ENCODE peak calls at places on chromosomes 12 and 14, in ten cellular contexts. N, F, Y, I, E, A, B, M, J and X are unnamed samples.

GRCh38 chr12:11756022-11756421 is 106.5 kb downstream of the ETV6 start:
- DNase-seq in N (no peak), J (peak; percentile 41), I (no peak), A (no peak), Y (no peak), F (no peak), M (no peak), E (no peak), B (no peak), X (no peak)

GRCh38 chr14:37991027-37991426 is 216.7 kb upstream of the SSTR1 start:
- DNase-seq in I (no peak), F (no peak), J (no peak), Y (no peak), A (no peak), N (no peak), E (no peak), B (no peak), M (no peak), X (no peak)

GRCh38 chr12:54300732-54301427 is at the start of gene NFE2:
- DNase-seq in Y (peak; percentile 92), B (peak; percentile 77), F (peak; percentile 50), N (peak; percentile 83), E (peak; percentile 58), I (no peak), J (peak; percentile 72), A (peak; percentile 77), M (peak; percentile 49), X (peak; percentile 58)

GRCh38 chr14:104537613-104537988 is 42.0 kb upstream of the C14orf180 start:
- DNase-seq in B (no peak), J (peak; percentile 2), E (no peak), A (no peak), F (no peak), M (no peak), Y (no peak), I (no peak), N (no peak), X (no peak)

GRCh38 chr14:68210729-68211299 is 391.2 kb downstream of the RAD51B start:
- DNase-seq in M (no peak), Y (peak; percentile 53), N (no peak), I (peak; percentile 44), A (no peak), F (peak; percentile 100), J (peak; percentile 100), B (peak; percentile 26), E (no peak), X (no peak)

GRCh38 chr12:102765736-102766135 is 151.3 kb downstream of the PAH start:
- DNase-seq in F (no peak), Y (no peak), J (no peak), E (no peak), A (no peak), N (no peak), I (no peak), B (no peak), M (no peak), X (no peak)

GRCh38 chr14:89365071-89365801 is 51.8 kb downstream of the FOXN3 start:
- DNase-seq in Y (peak; percentile 92), A (no peak), M (no peak), E (no peak), J (no peak), I (peak; percentile 67), N (no peak), F (no peak), B (no peak), X (no peak)

GRCh38 chr14:28294834-28295440 is 471.6 kb upstream of the FOXG1 start:
- DNase-seq in M (no peak), B (peak; percentile 6), E (peak; percentile 15), J (peak; percentile 3), F (no peak), N (no peak), I (no peak), Y (peak; percentile 64), A (no peak), X (peak; percentile 36)

GRCh38 chr12:49762468-49762847 is 21.1 kb downstream of the TMBIM6 start:
- DNase-seq in A (no peak), J (no peak), M (no peak), B (no peak), E (no peak), N (no peak), I (no peak), F (no peak), Y (no peak), X (no peak)

GRCh38 chr12:26135571-26135970 is 10.7 kb upstream of the BHLHE41 start:
- DNase-seq in B (no peak), F (no peak), J (no peak), A (no peak), Y (no peak), I (no peak), M (no peak), E (no peak), N (no peak), X (no peak)

GRCh38 chr12:121657305-121658008 is 12.0 kb downstream of the MORN3 start:
- DNase-seq in Y (peak; percentile 40), E (no peak), M (no peak), N (no peak), A (peak; percentile 72), B (no peak), J (no peak), I (no peak), F (no peak), X (no peak)

GRCh38 chr12:98587084-98587483 is 6.4 kb upstream of the SLC25A3 start:
- DNase-seq in F (no peak), A (no peak), M (no peak), I (no peak), N (no peak), E (no peak), J (no peak), Y (no peak), B (no peak), X (no peak)

GRCh38 chr12:32494676-32495075 is 95.3 kb downstream of the FGD4 start:
- DNase-seq in A (no peak), M (no peak), I (no peak), F (no peak), J (peak; percentile 38), Y (no peak), N (no peak), E (no peak), B (no peak), X (no peak)

GRCh38 chr14:104818714-104819161 is 17.8 kb downstream of the ZBTB42 start:
- DNase-seq in M (no peak), J (no peak), B (no peak), Y (no peak), N (peak; percentile 65), I (no peak), A (no peak), F (no peak), E (no peak), X (no peak)

GRCh38 chr12:15772405-15773018 is 16.7 kb downstream of the EPS8 start:
- DNase-seq in J (peak; percentile 46), E (no peak), A (no peak), Y (peak; percentile 24), F (no peak), M (no peak), B (no peak), N (no peak), I (peak; percentile 9), X (peak; percentile 24)

GRCh38 chr12:54526800-54527630 is 22.4 kb upstream of the PDE1B start:
- DNase-seq in I (peak; percentile 19), B (peak; percentile 54), A (peak; percentile 64), N (no peak), Y (peak; percentile 73), F (peak; percentile 10), E (peak; percentile 42), M (peak; percentile 37), J (peak; percentile 42), X (peak; percentile 60)

GRCh38 chr12:130639759-130640158 is 76.3 kb downstream of the RIMBP2 start:
- DNase-seq in B (no peak), N (no peak), M (no peak), A (no peak), E (no peak), Y (no peak), F (no peak), I (no peak), J (peak; percentile 4), X (no peak)

GRCh38 chr14:105528859-105529505 is 2.6 kb downstream of the TMEM121 start:
- DNase-seq in F (no peak), Y (no peak), M (no peak), J (no peak), A (no peak), E (no peak), I (no peak), N (peak; percentile 66), B (no peak), X (peak; percentile 36)

GRCh38 chr12:126493366-126494108 is 1428.3 kb downstream of the AACS start:
- DNase-seq in B (peak; percentile 51), E (no peak), A (no peak), F (no peak), I (no peak), N (no peak), Y (no peak), J (no peak), M (peak; percentile 13), X (no peak)

GRCh38 chr12:7302536-7303113 is 1.2 kb upstream of the ACSM4 start:
- DNase-seq in Y (no peak), E (no peak), F (no peak), I (no peak), M (no peak), N (no peak), B (no peak), J (no peak), A (no peak), X (no peak)

GRCh38 chr12:114812858-114813761 is 129.1 kb upstream of the TBX3 start:
- DNase-seq in F (no peak), E (peak; percentile 6), J (peak; percentile 2), Y (peak; percentile 1), N (no peak), M (no peak), B (no peak), A (no peak), I (no peak), X (no peak)

GRCh38 chr12:50397122-50397650 is 777 bp upstream of the FAM186A start:
- DNase-seq in Y (no peak), E (no peak), I (no peak), B (no peak), A (no peak), F (no peak), J (no peak), N (no peak), M (no peak), X (no peak)

GRCh38 chr14:92457018-92457565 is 56.5 kb upstream of the RIN3 start:
- DNase-seq in E (no peak), M (no peak), A (no peak), J (no peak), I (no peak), F (no peak), B (no peak), Y (no peak), N (no peak), X (no peak)

GRCh38 chr12:109923038-109923437 is 23.0 kb downstream of the TCHP start:
- DNase-seq in B (no peak), J (no peak), M (no peak), A (no peak), I (no peak), Y (no peak), F (no peak), E (no peak), N (peak; percentile 22), X (no peak)

GRCh38 chr12:90045559-90045958 is 336.9 kb upstream of the ATP2B1 start:
- DNase-seq in J (no peak), I (no peak), N (no peak), Y (no peak), B (no peak), A (no peak), E (no peak), F (no peak), M (no peak), X (no peak)

GRCh38 chr12:94427520-94428381 is 31.9 kb downstream of the CEP83 start:
- DNase-seq in B (no peak), E (no peak), A (no peak), I (no peak), J (peak; percentile 34), F (peak; percentile 56), Y (no peak), N (no peak), M (no peak), X (peak; percentile 37)

GRCh38 chr12:53093777-53094393 is 3.6 kb upstream of the IGFBP6 start:
- DNase-seq in J (no peak), A (no peak), M (no peak), B (no peak), N (no peak), E (no peak), Y (peak; percentile 44), F (no peak), I (no peak), X (no peak)

GRCh38 chr14:97580923-97581495 is 783.8 kb downstream of the VRK1 start:
- DNase-seq in F (no peak), A (no peak), I (no peak), J (no peak), Y (no peak), M (no peak), B (no peak), N (no peak), E (no peak), X (no peak)